ENCODE peak calls at places on chromosomes 4 and X, in five cellular contexts. One of them, this sample, is unnamed.

GRCh38 chr4:108762559-108763225 is at the start of gene ETNPPL:
- DNase-seq in GM12878: no peak
- DNase-seq in HepG2: peak; percentile 21
- DNase-seq in H1: peak; percentile 29
- DNase-seq in K562: no peak
- DNase-seq in this sample: peak; percentile 79

GRCh38 chrX:136858007-136858756 is 22.3 kb downstream of the RBMX start:
- DNase-seq in H1: no peak
- DNase-seq in HepG2: no peak
- DNase-seq in GM12878: no peak
- DNase-seq in K562: no peak
- DNase-seq in this sample: no peak

GRCh38 chr4:2802618-2803531 is 10.0 kb downstream of the SH3BP2 start:
- DNase-seq in H1: no peak
- DNase-seq in K562: no peak
- DNase-seq in GM12878: no peak
- DNase-seq in HepG2: no peak
- DNase-seq in this sample: no peak

GRCh38 chr4:52659722-52660261 is 691 bp upstream of the USP46 start:
- DNase-seq in H1: no peak
- DNase-seq in K562: peak; percentile 49
- DNase-seq in GM12878: no peak
- DNase-seq in HepG2: peak; percentile 15
- DNase-seq in this sample: peak; percentile 40

GRCh38 chr4:743463-744211 is 38.0 kb downstream of the PCGF3 start:
- DNase-seq in K562: no peak
- DNase-seq in HepG2: no peak
- DNase-seq in GM12878: no peak
- DNase-seq in H1: no peak
- DNase-seq in this sample: no peak

GRCh38 chr4:56513517-56513916 is 7.9 kb downstream of the ARL9 start:
- DNase-seq in HepG2: no peak
- DNase-seq in H1: no peak
- DNase-seq in GM12878: no peak
- DNase-seq in K562: peak; percentile 79
- DNase-seq in this sample: no peak

GRCh38 chrX:9885150-9885549 is 82.0 kb upstream of the CLDN34 start:
- DNase-seq in K562: peak; percentile 56
- DNase-seq in HepG2: peak; percentile 30
- DNase-seq in GM12878: no peak
- DNase-seq in H1: no peak
- DNase-seq in this sample: peak; percentile 70

GRCh38 chrX:105975382-105975781 is 63.1 kb downstream of the SERPINA7 start:
- DNase-seq in K562: no peak
- DNase-seq in HepG2: peak; percentile 33
- DNase-seq in GM12878: no peak
- DNase-seq in H1: no peak
- DNase-seq in this sample: no peak

GRCh38 chr4:40515037-40515397 is 114.6 kb downstream of the RBM47 start:
- DNase-seq in GM12878: no peak
- DNase-seq in HepG2: no peak
- DNase-seq in H1: no peak
- DNase-seq in K562: no peak
- DNase-seq in this sample: no peak

GRCh38 chr4:143384381-143384994 is 47.8 kb downstream of the GAB1 start:
- DNase-seq in HepG2: no peak
- DNase-seq in H1: no peak
- DNase-seq in K562: no peak
- DNase-seq in GM12878: no peak
- DNase-seq in this sample: no peak

GRCh38 chr4:102868153-102868781 is 525 bp upstream of the CISD2 start:
- DNase-seq in HepG2: no peak
- DNase-seq in K562: no peak
- DNase-seq in H1: no peak
- DNase-seq in GM12878: no peak
- DNase-seq in this sample: peak; percentile 19

GRCh38 chr4:183467246-183467645 is 22.8 kb downstream of the CDKN2AIP start:
- DNase-seq in K562: no peak
- DNase-seq in GM12878: no peak
- DNase-seq in H1: no peak
- DNase-seq in HepG2: no peak
- DNase-seq in this sample: no peak

GRCh38 chr4:53100801-53101581 is 238.9 kb downstream of the RASL11B start:
- DNase-seq in GM12878: no peak
- DNase-seq in K562: no peak
- DNase-seq in HepG2: no peak
- DNase-seq in H1: no peak
- DNase-seq in this sample: no peak

GRCh38 chrX:71618303-71618721 is at the start of gene CXCR3:
- DNase-seq in HepG2: no peak
- DNase-seq in H1: no peak
- DNase-seq in K562: no peak
- DNase-seq in GM12878: peak; percentile 83
- DNase-seq in this sample: no peak

GRCh38 chr4:47486306-47486705 is 1.2 kb downstream of the ATP10D start:
- DNase-seq in H1: no peak
- DNase-seq in HepG2: no peak
- DNase-seq in GM12878: no peak
- DNase-seq in K562: no peak
- DNase-seq in this sample: no peak

GRCh38 chr4:156952078-156952759 is 19.4 kb downstream of the PDGFC start:
- DNase-seq in H1: no peak
- DNase-seq in HepG2: no peak
- DNase-seq in GM12878: no peak
- DNase-seq in K562: no peak
- DNase-seq in this sample: no peak

GRCh38 chr4:38565271-38566199 is 98.5 kb upstream of the KLF3 start:
- DNase-seq in K562: peak; percentile 45
- DNase-seq in GM12878: no peak
- DNase-seq in H1: no peak
- DNase-seq in HepG2: no peak
- DNase-seq in this sample: no peak

GRCh38 chrX:44731160-44731559 is 112.7 kb upstream of the DUSP21 start:
- DNase-seq in HepG2: no peak
- DNase-seq in K562: no peak
- DNase-seq in GM12878: no peak
- DNase-seq in H1: no peak
- DNase-seq in this sample: no peak

GRCh38 chrX:24245201-24245600 is 68.7 kb downstream of the SUPT20HL2 start:
- DNase-seq in H1: no peak
- DNase-seq in GM12878: no peak
- DNase-seq in K562: no peak
- DNase-seq in HepG2: no peak
- DNase-seq in this sample: no peak

GRCh38 chr4:6986067-6986780 is 56.9 kb upstream of the TADA2B start:
- DNase-seq in K562: peak; percentile 48
- DNase-seq in H1: no peak
- DNase-seq in GM12878: no peak
- DNase-seq in HepG2: no peak
- DNase-seq in this sample: no peak

GRCh38 chr4:27005512-27006246 is 145.0 kb downstream of the STIM2 start:
- DNase-seq in HepG2: no peak
- DNase-seq in GM12878: no peak
- DNase-seq in H1: no peak
- DNase-seq in K562: no peak
- DNase-seq in this sample: no peak
- TF ChIP-seq ATF2 in HepG2: no peak
- TF ChIP-seq ATF2 in GM12878: no peak
- TF ChIP-seq ATF2 in H1: no peak
- TF ChIP-seq ATF2 in K562: no peak
- TF ChIP-seq ATF2 in this sample: no peak

GRCh38 chr4:15653864-15654391 is 1.2 kb downstream of the FBXL5 start:
- DNase-seq in GM12878: no peak
- DNase-seq in H1: no peak
- DNase-seq in K562: peak; percentile 71
- DNase-seq in HepG2: peak; percentile 31
- DNase-seq in this sample: no peak
- TF ChIP-seq ATF2 in GM12878: no peak
- TF ChIP-seq ATF2 in H1: no peak
- TF ChIP-seq ATF2 in K562: no peak
- TF ChIP-seq ATF2 in HepG2: no peak
- TF ChIP-seq ATF2 in this sample: no peak

GRCh38 chrX:40094900-40095587 is 2.7 kb downstream of the BCOR start:
- DNase-seq in H1: no peak
- DNase-seq in K562: no peak
- DNase-seq in GM12878: no peak
- DNase-seq in HepG2: no peak
- DNase-seq in this sample: no peak
- TF ChIP-seq ATF2 in H1: no peak
- TF ChIP-seq ATF2 in K562: no peak
- TF ChIP-seq ATF2 in GM12878: no peak
- TF ChIP-seq ATF2 in HepG2: no peak
- TF ChIP-seq ATF2 in this sample: no peak

GRCh38 chrX:107675823-107676555 is 47.7 kb downstream of the PRPS1 start:
- DNase-seq in HepG2: no peak
- DNase-seq in GM12878: no peak
- DNase-seq in H1: no peak
- DNase-seq in K562: no peak
- DNase-seq in this sample: no peak
- TF ChIP-seq ATF2 in HepG2: no peak
- TF ChIP-seq ATF2 in GM12878: no peak
- TF ChIP-seq ATF2 in H1: no peak
- TF ChIP-seq ATF2 in K562: no peak
- TF ChIP-seq ATF2 in this sample: no peak

GRCh38 chr4:5365071-5366008 is 314.1 kb downstream of the STK32B start:
- DNase-seq in GM12878: peak; percentile 7
- DNase-seq in K562: no peak
- DNase-seq in HepG2: peak; percentile 27
- DNase-seq in H1: peak; percentile 27
- DNase-seq in this sample: no peak
- TF ChIP-seq ATF2 in GM12878: no peak
- TF ChIP-seq ATF2 in K562: no peak
- TF ChIP-seq ATF2 in HepG2: no peak
- TF ChIP-seq ATF2 in H1: no peak
- TF ChIP-seq ATF2 in this sample: no peak

This sample was measured in WTC11.